ENCODE peak calls at places on chromosomes 2 and 18, in ten cellular contexts. One of them, this sample, is unnamed.

GRCh38 chr2:74429487-74430451 is 8.2 kb downstream of the WDR54 start:
- DNase-seq in lower lobe of right lung: no peak
- DNase-seq in osteoblast: peak; percentile 65
- DNase-seq in body of pancreas: no peak
- DNase-seq in right atrium auricular region: no peak
- DNase-seq in heart right ventricle: no peak
- DNase-seq in prostate gland: no peak
- DNase-seq in ovary: no peak
- DNase-seq in PC-9: no peak
- DNase-seq in heart left ventricle: no peak
- DNase-seq in this sample: no peak

GRCh38 chr2:134446431-134447091 is 192.7 kb downstream of the MGAT5 start:
- DNase-seq in lower lobe of right lung: no peak
- DNase-seq in ovary: no peak
- DNase-seq in right atrium auricular region: no peak
- DNase-seq in osteoblast: peak; percentile 90
- DNase-seq in body of pancreas: no peak
- DNase-seq in PC-9: no peak
- DNase-seq in prostate gland: no peak
- DNase-seq in heart right ventricle: no peak
- DNase-seq in heart left ventricle: no peak
- DNase-seq in this sample: no peak

GRCh38 chr2:11655495-11655894 is 14.5 kb downstream of the NTSR2 start:
- DNase-seq in prostate gland: peak; percentile 69
- DNase-seq in osteoblast: no peak
- DNase-seq in PC-9: peak; percentile 55
- DNase-seq in heart right ventricle: no peak
- DNase-seq in lower lobe of right lung: no peak
- DNase-seq in ovary: no peak
- DNase-seq in body of pancreas: no peak
- DNase-seq in right atrium auricular region: no peak
- DNase-seq in heart left ventricle: no peak
- DNase-seq in this sample: no peak

GRCh38 chr2:125858366-125858765 is 797.6 kb upstream of the GYPC start:
- DNase-seq in heart right ventricle: no peak
- DNase-seq in lower lobe of right lung: no peak
- DNase-seq in right atrium auricular region: no peak
- DNase-seq in prostate gland: no peak
- DNase-seq in heart left ventricle: no peak
- DNase-seq in body of pancreas: no peak
- DNase-seq in PC-9: no peak
- DNase-seq in ovary: no peak
- DNase-seq in osteoblast: no peak
- DNase-seq in this sample: no peak

GRCh38 chr2:17115042-17115441 is 403.2 kb downstream of the RAD51AP2 start:
- DNase-seq in osteoblast: no peak
- DNase-seq in right atrium auricular region: no peak
- DNase-seq in ovary: no peak
- DNase-seq in heart right ventricle: no peak
- DNase-seq in body of pancreas: no peak
- DNase-seq in PC-9: no peak
- DNase-seq in prostate gland: no peak
- DNase-seq in heart left ventricle: no peak
- DNase-seq in lower lobe of right lung: no peak
- DNase-seq in this sample: no peak

GRCh38 chr2:46876741-46877384 is 38.7 kb downstream of the MCFD2 start:
- DNase-seq in body of pancreas: peak; percentile 41
- DNase-seq in heart right ventricle: peak; percentile 53
- DNase-seq in ovary: no peak
- DNase-seq in prostate gland: peak; percentile 29
- DNase-seq in PC-9: peak; percentile 75
- DNase-seq in right atrium auricular region: no peak
- DNase-seq in osteoblast: peak; percentile 89
- DNase-seq in lower lobe of right lung: no peak
- DNase-seq in heart left ventricle: peak; percentile 68
- DNase-seq in this sample: peak; percentile 46

GRCh38 chr18:75823376-75823950 is 396.0 kb upstream of the SMIM21 start:
- DNase-seq in body of pancreas: no peak
- DNase-seq in lower lobe of right lung: no peak
- DNase-seq in osteoblast: no peak
- DNase-seq in ovary: no peak
- DNase-seq in right atrium auricular region: no peak
- DNase-seq in prostate gland: no peak
- DNase-seq in heart right ventricle: no peak
- DNase-seq in heart left ventricle: no peak
- DNase-seq in PC-9: no peak
- DNase-seq in this sample: no peak

GRCh38 chr2:1541812-1542211 is 128.5 kb downstream of the TPO start:
- DNase-seq in ovary: no peak
- DNase-seq in lower lobe of right lung: no peak
- DNase-seq in body of pancreas: no peak
- DNase-seq in heart left ventricle: no peak
- DNase-seq in PC-9: no peak
- DNase-seq in heart right ventricle: no peak
- DNase-seq in right atrium auricular region: no peak
- DNase-seq in prostate gland: no peak
- DNase-seq in osteoblast: no peak
- DNase-seq in this sample: peak; percentile 56

GRCh38 chr2:142042536-142043199 is 88.1 kb downstream of the LRP1B start:
- DNase-seq in right atrium auricular region: no peak
- DNase-seq in body of pancreas: no peak
- DNase-seq in PC-9: no peak
- DNase-seq in ovary: no peak
- DNase-seq in lower lobe of right lung: no peak
- DNase-seq in heart right ventricle: no peak
- DNase-seq in heart left ventricle: no peak
- DNase-seq in osteoblast: no peak
- DNase-seq in prostate gland: no peak
- DNase-seq in this sample: no peak

GRCh38 chr2:178225011-178225817 is 30.9 kb downstream of the OSBPL6 start:
- DNase-seq in heart left ventricle: no peak
- DNase-seq in ovary: no peak
- DNase-seq in heart right ventricle: no peak
- DNase-seq in body of pancreas: no peak
- DNase-seq in osteoblast: peak; percentile 82
- DNase-seq in lower lobe of right lung: no peak
- DNase-seq in right atrium auricular region: no peak
- DNase-seq in prostate gland: no peak
- DNase-seq in PC-9: no peak
- DNase-seq in this sample: no peak

GRCh38 chr2:234851451-234851850 is 100.4 kb upstream of the SH3BP4 start:
- DNase-seq in osteoblast: no peak
- DNase-seq in ovary: no peak
- DNase-seq in body of pancreas: no peak
- DNase-seq in lower lobe of right lung: no peak
- DNase-seq in prostate gland: no peak
- DNase-seq in heart left ventricle: no peak
- DNase-seq in PC-9: no peak
- DNase-seq in heart right ventricle: no peak
- DNase-seq in right atrium auricular region: no peak
- DNase-seq in this sample: no peak

GRCh38 chr2:33021542-33022259 is 74.9 kb downstream of the LTBP1 start:
- DNase-seq in ovary: no peak
- DNase-seq in osteoblast: peak; percentile 4
- DNase-seq in lower lobe of right lung: no peak
- DNase-seq in body of pancreas: no peak
- DNase-seq in heart right ventricle: no peak
- DNase-seq in heart left ventricle: no peak
- DNase-seq in prostate gland: no peak
- DNase-seq in right atrium auricular region: no peak
- DNase-seq in PC-9: no peak
- DNase-seq in this sample: no peak

GRCh38 chr2:84424152-84424551 is 34.9 kb downstream of the SUCLG1 start:
- DNase-seq in heart left ventricle: no peak
- DNase-seq in ovary: no peak
- DNase-seq in right atrium auricular region: no peak
- DNase-seq in lower lobe of right lung: no peak
- DNase-seq in PC-9: no peak
- DNase-seq in body of pancreas: no peak
- DNase-seq in prostate gland: no peak
- DNase-seq in osteoblast: no peak
- DNase-seq in heart right ventricle: no peak
- DNase-seq in this sample: no peak

GRCh38 chr2:69036926-69037325 is 23.9 kb downstream of the ANTXR1 start:
- DNase-seq in heart left ventricle: no peak
- DNase-seq in body of pancreas: no peak
- DNase-seq in osteoblast: no peak
- DNase-seq in PC-9: no peak
- DNase-seq in prostate gland: no peak
- DNase-seq in heart right ventricle: no peak
- DNase-seq in ovary: no peak
- DNase-seq in right atrium auricular region: no peak
- DNase-seq in lower lobe of right lung: no peak
- DNase-seq in this sample: no peak

GRCh38 chr2:211745295-211746097 is 793.1 kb downstream of the ERBB4 start:
- DNase-seq in prostate gland: peak; percentile 22
- DNase-seq in body of pancreas: peak; percentile 67
- DNase-seq in heart left ventricle: peak; percentile 48
- DNase-seq in lower lobe of right lung: no peak
- DNase-seq in heart right ventricle: no peak
- DNase-seq in ovary: no peak
- DNase-seq in right atrium auricular region: no peak
- DNase-seq in osteoblast: peak; percentile 38
- DNase-seq in PC-9: no peak
- DNase-seq in this sample: peak; percentile 61

GRCh38 chr2:139359818-139360217 is 579.6 kb upstream of the NXPH2 start:
- DNase-seq in osteoblast: no peak
- DNase-seq in heart left ventricle: no peak
- DNase-seq in lower lobe of right lung: no peak
- DNase-seq in heart right ventricle: no peak
- DNase-seq in body of pancreas: no peak
- DNase-seq in prostate gland: no peak
- DNase-seq in right atrium auricular region: no peak
- DNase-seq in ovary: no peak
- DNase-seq in PC-9: no peak
- DNase-seq in this sample: no peak

GRCh38 chr2:23712756-23713151 is 214.2 kb downstream of the ATAD2B start:
- DNase-seq in ovary: no peak
- DNase-seq in PC-9: no peak
- DNase-seq in prostate gland: no peak
- DNase-seq in right atrium auricular region: no peak
- DNase-seq in heart right ventricle: no peak
- DNase-seq in osteoblast: peak; percentile 47
- DNase-seq in lower lobe of right lung: no peak
- DNase-seq in body of pancreas: no peak
- DNase-seq in heart left ventricle: no peak
- DNase-seq in this sample: no peak

GRCh38 chr2:73075477-73076373 is 4.2 kb upstream of the SFXN5 start:
- DNase-seq in heart right ventricle: no peak
- DNase-seq in osteoblast: no peak
- DNase-seq in right atrium auricular region: no peak
- DNase-seq in ovary: peak; percentile 38
- DNase-seq in lower lobe of right lung: no peak
- DNase-seq in body of pancreas: no peak
- DNase-seq in prostate gland: no peak
- DNase-seq in PC-9: no peak
- DNase-seq in heart left ventricle: peak; percentile 80
- DNase-seq in this sample: no peak

GRCh38 chr2:174553811-174554493 is 43.7 kb downstream of the WIPF1 start:
- DNase-seq in osteoblast: no peak
- DNase-seq in right atrium auricular region: no peak
- DNase-seq in prostate gland: no peak
- DNase-seq in lower lobe of right lung: no peak
- DNase-seq in ovary: no peak
- DNase-seq in PC-9: no peak
- DNase-seq in body of pancreas: no peak
- DNase-seq in heart left ventricle: no peak
- DNase-seq in heart right ventricle: no peak
- DNase-seq in this sample: no peak

GRCh38 chr2:235773188-235773928 is 279.5 kb downstream of the AGAP1 start:
- DNase-seq in lower lobe of right lung: no peak
- DNase-seq in PC-9: no peak
- DNase-seq in right atrium auricular region: no peak
- DNase-seq in prostate gland: no peak
- DNase-seq in heart right ventricle: no peak
- DNase-seq in ovary: no peak
- DNase-seq in heart left ventricle: no peak
- DNase-seq in osteoblast: no peak
- DNase-seq in body of pancreas: no peak
- DNase-seq in this sample: no peak

GRCh38 chr2:74441690-74442482 is at the start of gene RTKN:
- DNase-seq in body of pancreas: peak; percentile 86
- DNase-seq in right atrium auricular region: no peak
- DNase-seq in prostate gland: peak; percentile 81
- DNase-seq in osteoblast: peak; percentile 72
- DNase-seq in heart right ventricle: peak; percentile 42
- DNase-seq in ovary: peak; percentile 40
- DNase-seq in lower lobe of right lung: peak; percentile 79
- DNase-seq in PC-9: peak; percentile 74
- DNase-seq in heart left ventricle: no peak
- DNase-seq in this sample: no peak

GRCh38 chr2:37800176-37800835 is 124.8 kb upstream of the RMDN2 start:
- DNase-seq in lower lobe of right lung: no peak
- DNase-seq in PC-9: peak; percentile 85
- DNase-seq in body of pancreas: no peak
- DNase-seq in heart left ventricle: no peak
- DNase-seq in prostate gland: no peak
- DNase-seq in heart right ventricle: no peak
- DNase-seq in osteoblast: no peak
- DNase-seq in ovary: no peak
- DNase-seq in right atrium auricular region: no peak
- DNase-seq in this sample: no peak
- H3K4me1 ChIP-seq in lower lobe of right lung: peaks cover 7% of the 10 kb centered on the region
- H3K4me1 ChIP-seq in PC-9: peaks cover 64% of the 10 kb centered on the region
- H3K4me1 ChIP-seq in body of pancreas: no peaks in the 10 kb centered on the region
- H3K4me1 ChIP-seq in heart left ventricle: no peaks in the 10 kb centered on the region
- H3K4me1 ChIP-seq in prostate gland: peaks cover 4% of the 10 kb centered on the region
- H3K4me1 ChIP-seq in heart right ventricle: peaks cover 3% of the 10 kb centered on the region
- H3K4me1 ChIP-seq in osteoblast: peaks cover 73% of the 10 kb centered on the region
- H3K4me1 ChIP-seq in ovary: peaks cover 1% of the 10 kb centered on the region
- H3K4me1 ChIP-seq in right atrium auricular region: peaks cover 7% of the 10 kb centered on the region
- H3K4me1 ChIP-seq in this sample: peaks cover 6% of the 10 kb centered on the region

GRCh38 chr2:218895758-218896500 is 15.3 kb downstream of the WNT10A start:
- DNase-seq in heart left ventricle: no peak
- DNase-seq in body of pancreas: no peak
- DNase-seq in prostate gland: no peak
- DNase-seq in right atrium auricular region: peak; percentile 54
- DNase-seq in osteoblast: peak; percentile 68
- DNase-seq in lower lobe of right lung: no peak
- DNase-seq in ovary: no peak
- DNase-seq in PC-9: peak; percentile 65
- DNase-seq in heart right ventricle: no peak
- DNase-seq in this sample: no peak
- TF ChIP-seq CTCF in heart left ventricle: no peak
- TF ChIP-seq CTCF in body of pancreas: no peak
- TF ChIP-seq CTCF in prostate gland: no peak
- TF ChIP-seq CTCF in right atrium auricular region: no peak
- TF ChIP-seq CTCF in osteoblast: no peak
- TF ChIP-seq CTCF in lower lobe of right lung: no peak
- TF ChIP-seq CTCF in ovary: no peak
- TF ChIP-seq CTCF in PC-9: no peak
- TF ChIP-seq CTCF in heart right ventricle: no peak
- TF ChIP-seq CTCF in this sample: no peak

GRCh38 chr2:231680284-231680991 is 27.9 kb upstream of the PTMA start:
- DNase-seq in right atrium auricular region: no peak
- DNase-seq in heart left ventricle: no peak
- DNase-seq in osteoblast: peak; percentile 65
- DNase-seq in PC-9: peak; percentile 64
- DNase-seq in heart right ventricle: no peak
- DNase-seq in ovary: peak; percentile 54
- DNase-seq in lower lobe of right lung: no peak
- DNase-seq in prostate gland: peak; percentile 75
- DNase-seq in body of pancreas: peak; percentile 58
- DNase-seq in this sample: no peak
- H3K4me1 ChIP-seq in right atrium auricular region: peaks cover 37% of the 10 kb centered on the region
- H3K4me1 ChIP-seq in heart left ventricle: peaks cover 28% of the 10 kb centered on the region
- H3K4me1 ChIP-seq in osteoblast: peaks cover 7% of the 10 kb centered on the region
- H3K4me1 ChIP-seq in PC-9: peaks cover 24% of the 10 kb centered on the region
- H3K4me1 ChIP-seq in heart right ventricle: peaks cover 37% of the 10 kb centered on the region
- H3K4me1 ChIP-seq in ovary: peaks cover 8% of the 10 kb centered on the region
- H3K4me1 ChIP-seq in lower lobe of right lung: peaks cover 19% of the 10 kb centered on the region
- H3K4me1 ChIP-seq in prostate gland: no peaks in the 10 kb centered on the region
- H3K4me1 ChIP-seq in body of pancreas: peaks cover 17% of the 10 kb centered on the region
- H3K4me1 ChIP-seq in this sample: no peaks in the 10 kb centered on the region

GRCh38 chr2:158996378-158996993 is 28.0 kb downstream of the TANC1 start:
- DNase-seq in osteoblast: no peak
- DNase-seq in body of pancreas: no peak
- DNase-seq in right atrium auricular region: no peak
- DNase-seq in lower lobe of right lung: no peak
- DNase-seq in prostate gland: no peak
- DNase-seq in heart right ventricle: no peak
- DNase-seq in PC-9: no peak
- DNase-seq in heart left ventricle: no peak
- DNase-seq in ovary: no peak
- DNase-seq in this sample: no peak
- TF ChIP-seq CTCF in osteoblast: peak; percentile 41
- TF ChIP-seq CTCF in body of pancreas: peak; percentile 22
- TF ChIP-seq CTCF in right atrium auricular region: no peak
- TF ChIP-seq CTCF in lower lobe of right lung: peak; percentile 30
- TF ChIP-seq CTCF in prostate gland: peak; percentile 48
- TF ChIP-seq CTCF in heart right ventricle: peak; percentile 51
- TF ChIP-seq CTCF in PC-9: peak; percentile 45
- TF ChIP-seq CTCF in heart left ventricle: peak; percentile 34
- TF ChIP-seq CTCF in ovary: no peak
- TF ChIP-seq CTCF in this sample: no peak